ENCODE peak calls at places on chromosome 1, in five cellular contexts. One of them, this sample, is unnamed.

GRCh38 chr1:150576367-150576711 is 3.1 kb downstream of the MCL1 start:
- DNase-seq in esophagus muscularis mucosa: no peak
- DNase-seq in glutamatergic neuron: no peak
- DNase-seq in GM12865: no peak
- DNase-seq in GM13977: no peak
- DNase-seq in this sample: no peak

GRCh38 chr1:206706298-206706791 is 21.6 kb downstream of the MAPKAPK2 start:
- DNase-seq in esophagus muscularis mucosa: no peak
- DNase-seq in glutamatergic neuron: peak; percentile 62
- DNase-seq in GM12865: no peak
- DNase-seq in GM13977: no peak
- DNase-seq in this sample: no peak

GRCh38 chr1:51331206-51332100 is 1.1 kb upstream of the TTC39A start:
- DNase-seq in esophagus muscularis mucosa: no peak
- DNase-seq in glutamatergic neuron: peak; percentile 78
- DNase-seq in GM12865: peak; percentile 50
- DNase-seq in GM13977: peak; percentile 79
- DNase-seq in this sample: peak; percentile 71

GRCh38 chr1:202281316-202282016 is 60.3 kb downstream of the UBE2T start:
- DNase-seq in esophagus muscularis mucosa: no peak
- DNase-seq in glutamatergic neuron: no peak
- DNase-seq in GM12865: no peak
- DNase-seq in GM13977: no peak
- DNase-seq in this sample: no peak

GRCh38 chr1:209567788-209568187 is 15.7 kb upstream of the CAMK1G start:
- DNase-seq in esophagus muscularis mucosa: no peak
- DNase-seq in glutamatergic neuron: no peak
- DNase-seq in GM12865: no peak
- DNase-seq in GM13977: no peak
- DNase-seq in this sample: no peak

GRCh38 chr1:6465461-6466005 is 440 bp downstream of the TNFRSF25 start:
- DNase-seq in esophagus muscularis mucosa: no peak
- DNase-seq in glutamatergic neuron: no peak
- DNase-seq in GM12865: no peak
- DNase-seq in GM13977: no peak
- DNase-seq in this sample: no peak

GRCh38 chr1:209513226-209513625 is 70.3 kb upstream of the CAMK1G start:
- DNase-seq in esophagus muscularis mucosa: peak; percentile 66
- DNase-seq in glutamatergic neuron: no peak
- DNase-seq in GM12865: peak; percentile 47
- DNase-seq in GM13977: peak; percentile 23
- DNase-seq in this sample: peak; percentile 37

GRCh38 chr1:164576311-164577271 is 17.6 kb downstream of the PBX1 start:
- DNase-seq in esophagus muscularis mucosa: no peak
- DNase-seq in glutamatergic neuron: peak; percentile 62
- DNase-seq in GM12865: no peak
- DNase-seq in GM13977: no peak
- DNase-seq in this sample: no peak

GRCh38 chr1:111281411-111281810 is 9.2 kb upstream of the CHIA start:
- DNase-seq in esophagus muscularis mucosa: no peak
- DNase-seq in glutamatergic neuron: no peak
- DNase-seq in GM12865: no peak
- DNase-seq in GM13977: no peak
- DNase-seq in this sample: no peak

GRCh38 chr1:102191723-102192122 is 195.0 kb upstream of the OLFM3 start:
- DNase-seq in esophagus muscularis mucosa: no peak
- DNase-seq in glutamatergic neuron: no peak
- DNase-seq in GM12865: peak; percentile 39
- DNase-seq in GM13977: peak; percentile 7
- DNase-seq in this sample: peak; percentile 4

GRCh38 chr1:39196244-39197215 is 8.0 kb upstream of the MACF1 start:
- DNase-seq in esophagus muscularis mucosa: no peak
- DNase-seq in glutamatergic neuron: no peak
- DNase-seq in GM12865: peak; percentile 85
- DNase-seq in GM13977: peak; percentile 54
- DNase-seq in this sample: peak; percentile 41

GRCh38 chr1:54814571-54814970 is 13.4 kb upstream of the TTC22 start:
- DNase-seq in esophagus muscularis mucosa: no peak
- DNase-seq in glutamatergic neuron: no peak
- DNase-seq in GM12865: no peak
- DNase-seq in GM13977: no peak
- DNase-seq in this sample: no peak

GRCh38 chr1:63971557-63971956 is 197.7 kb downstream of the ROR1 start:
- DNase-seq in esophagus muscularis mucosa: no peak
- DNase-seq in glutamatergic neuron: no peak
- DNase-seq in GM12865: no peak
- DNase-seq in GM13977: no peak
- DNase-seq in this sample: no peak

GRCh38 chr1:147389532-147390184 is 147.2 kb downstream of the CHD1L start:
- DNase-seq in esophagus muscularis mucosa: no peak
- DNase-seq in glutamatergic neuron: no peak
- DNase-seq in GM12865: peak; percentile 54
- DNase-seq in GM13977: peak; percentile 66
- DNase-seq in this sample: peak; percentile 65

GRCh38 chr1:244273845-244274619 is 177.7 kb downstream of the ADSS2 start:
- DNase-seq in esophagus muscularis mucosa: no peak
- DNase-seq in glutamatergic neuron: no peak
- DNase-seq in GM12865: peak; percentile 34
- DNase-seq in GM13977: no peak
- DNase-seq in this sample: no peak

GRCh38 chr1:173561263-173561662 is 41.6 kb downstream of the SLC9C2 start:
- DNase-seq in esophagus muscularis mucosa: no peak
- DNase-seq in glutamatergic neuron: no peak
- DNase-seq in GM12865: no peak
- DNase-seq in GM13977: no peak
- DNase-seq in this sample: no peak

GRCh38 chr1:173560300-173560699 is 42.6 kb downstream of the SLC9C2 start:
- DNase-seq in esophagus muscularis mucosa: no peak
- DNase-seq in glutamatergic neuron: no peak
- DNase-seq in GM12865: no peak
- DNase-seq in GM13977: no peak
- DNase-seq in this sample: no peak

GRCh38 chr1:173568483-173568882 is 34.4 kb downstream of the SLC9C2 start:
- DNase-seq in esophagus muscularis mucosa: no peak
- DNase-seq in glutamatergic neuron: no peak
- DNase-seq in GM12865: no peak
- DNase-seq in GM13977: no peak
- DNase-seq in this sample: no peak

DNA sequence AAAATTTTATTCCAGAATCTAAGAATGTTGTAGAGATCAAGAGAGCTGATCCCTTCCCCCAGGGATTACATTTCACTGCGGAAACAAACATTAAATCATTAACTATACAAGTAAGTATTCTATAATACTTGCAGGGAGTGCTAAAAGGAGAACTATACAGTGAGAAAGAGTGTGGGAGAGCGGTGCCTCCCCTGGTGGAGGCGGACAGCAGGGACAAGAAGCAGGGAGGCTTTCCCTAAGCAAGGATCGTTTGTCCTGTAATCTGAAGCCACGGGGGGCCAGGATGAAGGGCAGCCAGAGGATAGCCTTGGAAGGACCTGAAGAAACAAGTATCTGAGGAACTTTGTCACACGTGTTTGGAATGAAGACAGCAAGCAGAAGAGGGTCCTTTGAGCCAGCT is 40.1 kb downstream of the SLC9C2 start:
- DNase-seq in esophagus muscularis mucosa: no peak
- DNase-seq in glutamatergic neuron: no peak
- DNase-seq in GM12865: no peak
- DNase-seq in GM13977: no peak
- DNase-seq in this sample: no peak
- TF ChIP-seq CTCF in esophagus muscularis mucosa: no peak
- TF ChIP-seq CTCF in glutamatergic neuron: no peak
- TF ChIP-seq CTCF in GM12865: no peak
- TF ChIP-seq CTCF in GM13977: no peak
- TF ChIP-seq CTCF in this sample: no peak

DNA sequence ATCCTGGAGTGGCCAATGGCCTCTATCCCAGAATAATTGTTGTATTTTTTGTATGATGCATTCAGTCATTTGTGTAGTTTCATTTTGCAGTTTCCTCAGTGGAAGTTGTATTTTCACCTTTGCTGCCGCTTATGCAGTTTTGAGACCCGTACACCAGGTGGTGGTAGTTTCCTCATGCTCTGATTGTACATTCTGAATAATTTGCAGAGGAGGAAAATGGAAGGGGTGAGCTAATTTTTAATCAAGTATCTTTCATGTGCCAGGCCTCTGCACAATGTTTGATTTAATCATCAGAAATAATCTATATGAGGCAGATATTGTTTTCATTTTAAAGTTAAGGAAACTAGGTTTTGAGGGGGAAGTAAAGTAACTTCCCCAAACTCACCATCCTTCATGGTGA is 29.5 kb downstream of the HLX start:
- DNase-seq in esophagus muscularis mucosa: peak; percentile 21
- DNase-seq in glutamatergic neuron: no peak
- DNase-seq in GM12865: peak; percentile 43
- DNase-seq in GM13977: peak; percentile 15
- DNase-seq in this sample: peak; percentile 15
- TF ChIP-seq CTCF in esophagus muscularis mucosa: peak; percentile 45
- TF ChIP-seq CTCF in glutamatergic neuron: peak; percentile 36
- TF ChIP-seq CTCF in GM12865: peak; percentile 41
- TF ChIP-seq CTCF in GM13977: peak; percentile 58
- TF ChIP-seq CTCF in this sample: peak; percentile 20

DNA sequence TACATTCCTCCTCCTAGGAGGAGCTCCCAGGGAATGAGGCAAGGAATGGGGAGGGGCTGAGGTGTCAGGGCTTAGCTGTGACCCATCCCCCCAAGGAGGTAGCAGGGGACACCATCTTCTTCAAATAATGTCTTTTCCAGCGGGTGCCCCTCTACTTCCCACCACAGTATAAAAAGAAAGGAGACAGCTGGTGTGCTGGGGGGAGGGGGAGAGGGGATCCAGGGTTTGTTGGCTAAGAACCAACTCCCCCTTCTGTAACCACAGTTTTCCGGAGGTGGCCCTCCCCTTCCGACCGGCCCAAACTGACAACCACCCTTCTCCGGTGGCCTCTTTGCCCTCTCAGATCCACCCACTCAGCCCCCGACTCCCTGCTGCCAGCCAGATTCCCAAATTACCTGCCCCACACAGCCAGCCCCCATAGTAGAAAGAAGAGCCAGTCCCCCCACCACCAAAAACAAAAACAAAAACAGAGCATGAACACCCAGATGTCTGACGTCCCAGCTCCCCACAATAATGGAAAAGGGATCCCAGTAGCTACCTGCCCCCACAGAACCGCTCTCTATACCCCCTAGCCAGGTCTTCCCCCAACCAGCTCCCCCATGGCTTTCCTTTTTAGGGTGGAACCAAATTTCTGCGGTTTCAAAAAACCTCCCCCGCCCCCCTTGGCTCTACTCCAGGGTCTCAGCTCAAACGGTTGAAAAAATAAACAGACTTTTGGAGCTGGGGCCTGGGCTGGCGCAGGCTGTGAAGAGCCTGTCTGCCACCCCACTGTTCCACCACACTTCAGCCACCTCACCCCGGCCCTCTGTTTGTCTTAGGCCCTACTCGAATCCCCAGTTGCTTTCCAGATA is 2.1 kb downstream of the ARHGEF2 start:
- DNase-seq in esophagus muscularis mucosa: no peak
- DNase-seq in glutamatergic neuron: peak; percentile 43
- DNase-seq in GM12865: peak; percentile 62
- DNase-seq in GM13977: peak; percentile 59
- DNase-seq in this sample: peak; percentile 63
- TF ChIP-seq CTCF in esophagus muscularis mucosa: no peak
- TF ChIP-seq CTCF in glutamatergic neuron: no peak
- TF ChIP-seq CTCF in GM12865: no peak
- TF ChIP-seq CTCF in GM13977: no peak
- TF ChIP-seq CTCF in this sample: no peak

GRCh38 chr1:90899263-90899662 is 122.6 kb downstream of the ZNF644 start:
- DNase-seq in esophagus muscularis mucosa: no peak
- DNase-seq in glutamatergic neuron: no peak
- DNase-seq in GM12865: no peak
- DNase-seq in GM13977: no peak
- DNase-seq in this sample: no peak
- TF ChIP-seq CTCF in esophagus muscularis mucosa: no peak
- TF ChIP-seq CTCF in glutamatergic neuron: no peak
- TF ChIP-seq CTCF in GM12865: no peak
- TF ChIP-seq CTCF in GM13977: no peak
- TF ChIP-seq CTCF in this sample: no peak

GRCh38 chr1:237568955-237569354 is 321.8 kb downstream of the ZP4 start:
- DNase-seq in esophagus muscularis mucosa: no peak
- DNase-seq in glutamatergic neuron: no peak
- DNase-seq in GM12865: no peak
- DNase-seq in GM13977: no peak
- DNase-seq in this sample: no peak

GRCh38 chr1:237566581-237566980 is 324.1 kb downstream of the ZP4 start:
- DNase-seq in esophagus muscularis mucosa: no peak
- DNase-seq in glutamatergic neuron: no peak
- DNase-seq in GM12865: no peak
- DNase-seq in GM13977: no peak
- DNase-seq in this sample: no peak

GRCh38 chr1:237565236-237565635 is 325.5 kb downstream of the ZP4 start:
- DNase-seq in esophagus muscularis mucosa: no peak
- DNase-seq in glutamatergic neuron: no peak
- DNase-seq in GM12865: no peak
- DNase-seq in GM13977: no peak
- DNase-seq in this sample: no peak

GRCh38 chr1:237574536-237574935 is 316.2 kb downstream of the ZP4 start:
- DNase-seq in esophagus muscularis mucosa: no peak
- DNase-seq in glutamatergic neuron: no peak
- DNase-seq in GM12865: no peak
- DNase-seq in GM13977: no peak
- DNase-seq in this sample: no peak

GRCh38 chr1:237570530-237570929 is 320.2 kb downstream of the ZP4 start:
- DNase-seq in esophagus muscularis mucosa: no peak
- DNase-seq in glutamatergic neuron: no peak
- DNase-seq in GM12865: no peak
- DNase-seq in GM13977: no peak
- DNase-seq in this sample: no peak
- TF ChIP-seq CTCF in esophagus muscularis mucosa: no peak
- TF ChIP-seq CTCF in glutamatergic neuron: peak; percentile 50
- TF ChIP-seq CTCF in GM12865: peak; percentile 16
- TF ChIP-seq CTCF in GM13977: no peak
- TF ChIP-seq CTCF in this sample: no peak

GRCh38 chr1:27026621-27027574 is 14.2 kb upstream of the TENT5B start:
- DNase-seq in esophagus muscularis mucosa: no peak
- DNase-seq in glutamatergic neuron: no peak
- DNase-seq in GM12865: no peak
- DNase-seq in GM13977: no peak
- DNase-seq in this sample: no peak
- TF ChIP-seq CTCF in esophagus muscularis mucosa: no peak
- TF ChIP-seq CTCF in glutamatergic neuron: no peak
- TF ChIP-seq CTCF in GM12865: no peak
- TF ChIP-seq CTCF in GM13977: no peak
- TF ChIP-seq CTCF in this sample: no peak

This sample was measured in GM10248.